ENCODE peak calls at places on chromosomes 13 and 19, in seven cellular contexts. One of them, this sample, is unnamed.

GRCh38 chr19:50632151-50632835 is 7.4 kb downstream of the SYT3 start:
- DNase-seq in fibroblast of lung: no peak
- DNase-seq in IMR-90: no peak
- DNase-seq in dorsolateral prefrontal cortex: no peak
- DNase-seq in astrocyte of the spinal cord: no peak
- DNase-seq in fibroblast of villous mesenchyme: no peak
- DNase-seq in ovary: no peak
- DNase-seq in this sample: no peak

GRCh38 chr19:33486936-33487793 is 34.4 kb downstream of the PEPD start:
- DNase-seq in astrocyte of the spinal cord: no peak
- DNase-seq in dorsolateral prefrontal cortex: peak; percentile 57
- DNase-seq in IMR-90: no peak
- DNase-seq in ovary: no peak
- DNase-seq in fibroblast of lung: no peak
- DNase-seq in fibroblast of villous mesenchyme: no peak
- DNase-seq in this sample: no peak

GRCh38 chr19:42683917-42684513 is 56.3 kb downstream of the PSG3 start:
- DNase-seq in fibroblast of lung: peak; percentile 44
- DNase-seq in dorsolateral prefrontal cortex: no peak
- DNase-seq in fibroblast of villous mesenchyme: peak; percentile 35
- DNase-seq in astrocyte of the spinal cord: peak; percentile 20
- DNase-seq in ovary: no peak
- DNase-seq in IMR-90: peak; percentile 31
- DNase-seq in this sample: peak; percentile 31

GRCh38 chr19:17579523-17580244 is 24.2 kb downstream of the COLGALT1 start:
- DNase-seq in IMR-90: peak; percentile 26
- DNase-seq in fibroblast of villous mesenchyme: peak; percentile 57
- DNase-seq in fibroblast of lung: peak; percentile 57
- DNase-seq in astrocyte of the spinal cord: peak; percentile 39
- DNase-seq in ovary: peak; percentile 77
- DNase-seq in dorsolateral prefrontal cortex: no peak
- DNase-seq in this sample: peak; percentile 40

GRCh38 chr19:6774821-6775707 is 2.6 kb downstream of the VAV1 start:
- DNase-seq in ovary: no peak
- DNase-seq in fibroblast of villous mesenchyme: no peak
- DNase-seq in astrocyte of the spinal cord: no peak
- DNase-seq in IMR-90: no peak
- DNase-seq in dorsolateral prefrontal cortex: no peak
- DNase-seq in fibroblast of lung: peak; percentile 25
- DNase-seq in this sample: peak; percentile 25

GRCh38 chr13:79779761-79780160 is 298.8 kb downstream of the NDFIP2 start:
- DNase-seq in astrocyte of the spinal cord: peak; percentile 47
- DNase-seq in IMR-90: peak; percentile 51
- DNase-seq in dorsolateral prefrontal cortex: no peak
- DNase-seq in fibroblast of villous mesenchyme: peak; percentile 63
- DNase-seq in fibroblast of lung: peak; percentile 52
- DNase-seq in ovary: peak; percentile 26
- DNase-seq in this sample: peak; percentile 80

GRCh38 chr13:28181413-28181812 is 43.1 kb downstream of the PAN3 start:
- DNase-seq in fibroblast of villous mesenchyme: peak; percentile 58
- DNase-seq in astrocyte of the spinal cord: peak; percentile 29
- DNase-seq in dorsolateral prefrontal cortex: no peak
- DNase-seq in IMR-90: peak; percentile 79
- DNase-seq in fibroblast of lung: no peak
- DNase-seq in ovary: no peak
- DNase-seq in this sample: peak; percentile 35

GRCh38 chr13:23321534-23322241 is 111.8 kb downstream of the SACS start:
- DNase-seq in astrocyte of the spinal cord: peak; percentile 94
- DNase-seq in fibroblast of villous mesenchyme: peak; percentile 91
- DNase-seq in ovary: peak; percentile 35
- DNase-seq in IMR-90: peak; percentile 94
- DNase-seq in fibroblast of lung: peak; percentile 90
- DNase-seq in dorsolateral prefrontal cortex: peak; percentile 71
- DNase-seq in this sample: peak; percentile 93

GRCh38 chr19:5515737-5516136 is 52.0 kb downstream of the TINCR start:
- DNase-seq in fibroblast of lung: no peak
- DNase-seq in dorsolateral prefrontal cortex: no peak
- DNase-seq in fibroblast of villous mesenchyme: no peak
- DNase-seq in astrocyte of the spinal cord: no peak
- DNase-seq in ovary: no peak
- DNase-seq in IMR-90: no peak
- DNase-seq in this sample: no peak

GRCh38 chr19:56111601-56112312 is 9.3 kb downstream of the ZNF787 start:
- DNase-seq in dorsolateral prefrontal cortex: peak; percentile 79
- DNase-seq in fibroblast of lung: no peak
- DNase-seq in fibroblast of villous mesenchyme: no peak
- DNase-seq in IMR-90: no peak
- DNase-seq in ovary: no peak
- DNase-seq in astrocyte of the spinal cord: no peak
- DNase-seq in this sample: no peak

GRCh38 chr19:15283141-15283885 is 49.0 kb downstream of the BRD4 start:
- DNase-seq in dorsolateral prefrontal cortex: peak; percentile 81
- DNase-seq in ovary: no peak
- DNase-seq in fibroblast of lung: peak; percentile 82
- DNase-seq in IMR-90: peak; percentile 59
- DNase-seq in fibroblast of villous mesenchyme: peak; percentile 95
- DNase-seq in astrocyte of the spinal cord: peak; percentile 72
- DNase-seq in this sample: peak; percentile 92

GRCh38 chr19:43651758-43652545 is 12.3 kb upstream of the CADM4 start:
- DNase-seq in fibroblast of lung: peak; percentile 69
- DNase-seq in IMR-90: peak; percentile 65
- DNase-seq in astrocyte of the spinal cord: peak; percentile 62
- DNase-seq in dorsolateral prefrontal cortex: peak; percentile 64
- DNase-seq in fibroblast of villous mesenchyme: peak; percentile 67
- DNase-seq in ovary: peak; percentile 64
- DNase-seq in this sample: peak; percentile 58

GRCh38 chr13:30043631-30043925 is 193.2 kb upstream of the UBL3 start:
- DNase-seq in fibroblast of villous mesenchyme: no peak
- DNase-seq in fibroblast of lung: no peak
- DNase-seq in astrocyte of the spinal cord: no peak
- DNase-seq in IMR-90: no peak
- DNase-seq in ovary: no peak
- DNase-seq in dorsolateral prefrontal cortex: no peak
- DNase-seq in this sample: no peak

GRCh38 chr19:40280608-40281221 is 4.4 kb downstream of the AKT2 start:
- DNase-seq in ovary: no peak
- DNase-seq in dorsolateral prefrontal cortex: no peak
- DNase-seq in fibroblast of lung: no peak
- DNase-seq in astrocyte of the spinal cord: no peak
- DNase-seq in IMR-90: no peak
- DNase-seq in fibroblast of villous mesenchyme: no peak
- DNase-seq in this sample: no peak

GRCh38 chr13:113862191-113862765 is 1.6 kb downstream of the GAS6 start:
- DNase-seq in IMR-90: peak; percentile 36
- DNase-seq in ovary: peak; percentile 41
- DNase-seq in astrocyte of the spinal cord: no peak
- DNase-seq in fibroblast of lung: peak; percentile 28
- DNase-seq in fibroblast of villous mesenchyme: no peak
- DNase-seq in dorsolateral prefrontal cortex: no peak
- DNase-seq in this sample: no peak

DNA sequence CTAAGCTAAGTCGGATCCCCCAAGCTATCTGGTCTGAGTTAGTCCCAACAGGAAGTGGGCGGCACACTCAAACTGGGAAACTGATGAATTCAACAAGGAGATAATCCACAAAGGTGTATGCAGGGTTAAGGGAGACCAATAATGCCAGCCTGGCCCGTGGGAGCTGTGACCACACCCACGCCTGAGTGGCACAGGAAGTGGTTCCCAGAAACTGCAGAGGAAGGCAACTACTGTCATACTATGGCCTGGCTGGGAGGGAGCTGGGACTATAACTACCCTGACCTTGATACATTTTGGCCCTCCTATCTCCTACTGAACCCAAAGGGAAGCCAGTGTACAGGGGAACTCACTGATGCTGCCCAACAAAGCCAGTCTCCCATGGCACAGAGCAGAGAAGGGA is 85.5 kb upstream of the TDRD3 start:
- DNase-seq in fibroblast of villous mesenchyme: no peak
- DNase-seq in ovary: no peak
- DNase-seq in astrocyte of the spinal cord: no peak
- DNase-seq in dorsolateral prefrontal cortex: no peak
- DNase-seq in fibroblast of lung: no peak
- DNase-seq in IMR-90: no peak
- DNase-seq in this sample: no peak
- H3K4me3 ChIP-seq in fibroblast of villous mesenchyme: no peak overlapping the region
- H3K4me3 ChIP-seq in ovary: no peak overlapping the region
- H3K4me3 ChIP-seq in astrocyte of the spinal cord: no peak overlapping the region
- H3K4me3 ChIP-seq in dorsolateral prefrontal cortex: no peak overlapping the region
- H3K4me3 ChIP-seq in fibroblast of lung: no peak overlapping the region
- H3K4me3 ChIP-seq in IMR-90: no peak overlapping the region
- H3K4me3 ChIP-seq in this sample: no peak overlapping the region

DNA sequence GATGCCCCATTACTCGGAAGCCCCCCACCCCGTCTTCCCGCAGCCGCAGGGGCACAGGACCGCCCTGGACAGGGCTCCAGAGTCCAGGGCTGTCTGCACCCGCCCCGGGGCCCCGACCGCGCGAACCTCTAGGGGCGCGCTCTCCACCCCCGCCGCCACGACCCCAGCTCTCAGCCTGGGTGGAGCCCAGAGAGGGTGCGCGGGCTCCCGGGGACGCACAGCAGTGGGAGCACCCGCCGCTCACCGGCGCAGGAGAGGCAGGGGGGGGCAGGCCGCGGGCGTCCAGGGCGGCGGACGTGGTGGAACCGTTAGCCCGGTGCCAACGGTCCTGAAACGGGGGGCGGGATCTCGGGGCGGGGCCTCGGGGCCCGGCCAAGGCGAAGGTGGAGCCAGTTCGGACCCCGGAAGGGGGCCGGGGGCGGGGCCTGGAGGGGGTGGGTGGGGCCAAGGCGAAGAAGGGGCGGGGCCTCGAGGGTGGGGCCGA is at the start of gene ATP8B3:
- DNase-seq in ovary: no peak
- DNase-seq in fibroblast of lung: no peak
- DNase-seq in fibroblast of villous mesenchyme: no peak
- DNase-seq in IMR-90: no peak
- DNase-seq in dorsolateral prefrontal cortex: no peak
- DNase-seq in astrocyte of the spinal cord: no peak
- DNase-seq in this sample: no peak
- TF ChIP-seq CTCF in ovary: no peak
- TF ChIP-seq CTCF in fibroblast of lung: no peak
- TF ChIP-seq CTCF in fibroblast of villous mesenchyme: peak; percentile 9
- TF ChIP-seq CTCF in IMR-90: peak; percentile 7
- TF ChIP-seq CTCF in dorsolateral prefrontal cortex: no peak
- TF ChIP-seq CTCF in astrocyte of the spinal cord: no peak
- TF ChIP-seq CTCF in this sample: no peak

GRCh38 chr19:49475191-49475932 is 1.3 kb downstream of the FLT3LG start:
- DNase-seq in ovary: no peak
- DNase-seq in fibroblast of lung: no peak
- DNase-seq in fibroblast of villous mesenchyme: no peak
- DNase-seq in IMR-90: no peak
- DNase-seq in dorsolateral prefrontal cortex: no peak
- DNase-seq in astrocyte of the spinal cord: no peak
- DNase-seq in this sample: no peak

GRCh38 chr19:49472936-49473335 is 1.1 kb upstream of the FLT3LG start:
- DNase-seq in astrocyte of the spinal cord: no peak
- DNase-seq in dorsolateral prefrontal cortex: no peak
- DNase-seq in fibroblast of lung: no peak
- DNase-seq in fibroblast of villous mesenchyme: no peak
- DNase-seq in ovary: no peak
- DNase-seq in IMR-90: no peak
- DNase-seq in this sample: no peak

GRCh38 chr19:49473868-49474544 is at the start of gene FLT3LG:
- DNase-seq in astrocyte of the spinal cord: peak; percentile 70
- DNase-seq in fibroblast of villous mesenchyme: peak; percentile 85
- DNase-seq in fibroblast of lung: peak; percentile 78
- DNase-seq in dorsolateral prefrontal cortex: peak; percentile 59
- DNase-seq in IMR-90: peak; percentile 69
- DNase-seq in ovary: peak; percentile 86
- DNase-seq in this sample: peak; percentile 73

GRCh38 chr19:49475995-49476880 is 2.2 kb downstream of the FLT3LG start:
- DNase-seq in ovary: no peak
- DNase-seq in fibroblast of villous mesenchyme: no peak
- DNase-seq in dorsolateral prefrontal cortex: no peak
- DNase-seq in IMR-90: no peak
- DNase-seq in fibroblast of lung: peak; percentile 35
- DNase-seq in astrocyte of the spinal cord: no peak
- DNase-seq in this sample: no peak

GRCh38 chr19:49474545-49474930 is 523 bp downstream of the FLT3LG start:
- DNase-seq in fibroblast of lung: no peak
- DNase-seq in ovary: no peak
- DNase-seq in IMR-90: no peak
- DNase-seq in astrocyte of the spinal cord: no peak
- DNase-seq in dorsolateral prefrontal cortex: no peak
- DNase-seq in fibroblast of villous mesenchyme: no peak
- DNase-seq in this sample: no peak
- H3K4me3 ChIP-seq in fibroblast of lung: peak overlapping the region; percentile 75
- H3K4me3 ChIP-seq in ovary: peak overlapping the region; percentile 76
- H3K4me3 ChIP-seq in IMR-90: peak overlapping the region; percentile 59
- H3K4me3 ChIP-seq in astrocyte of the spinal cord: peak overlapping the region; percentile 58
- H3K4me3 ChIP-seq in dorsolateral prefrontal cortex: peak overlapping the region; percentile 75
- H3K4me3 ChIP-seq in fibroblast of villous mesenchyme: peak overlapping the region; percentile 87
- H3K4me3 ChIP-seq in this sample: peak overlapping the region; percentile 76

GRCh38 chr19:44948763-44949374 is 3.0 kb downstream of the APOC2 start:
- DNase-seq in dorsolateral prefrontal cortex: no peak
- DNase-seq in astrocyte of the spinal cord: no peak
- DNase-seq in fibroblast of villous mesenchyme: no peak
- DNase-seq in fibroblast of lung: no peak
- DNase-seq in IMR-90: no peak
- DNase-seq in ovary: no peak
- DNase-seq in this sample: peak; percentile 18
- TF ChIP-seq CTCF in dorsolateral prefrontal cortex: no peak
- TF ChIP-seq CTCF in astrocyte of the spinal cord: no peak
- TF ChIP-seq CTCF in fibroblast of villous mesenchyme: no peak
- TF ChIP-seq CTCF in fibroblast of lung: no peak
- TF ChIP-seq CTCF in IMR-90: no peak
- TF ChIP-seq CTCF in ovary: no peak
- TF ChIP-seq CTCF in this sample: no peak

DNA sequence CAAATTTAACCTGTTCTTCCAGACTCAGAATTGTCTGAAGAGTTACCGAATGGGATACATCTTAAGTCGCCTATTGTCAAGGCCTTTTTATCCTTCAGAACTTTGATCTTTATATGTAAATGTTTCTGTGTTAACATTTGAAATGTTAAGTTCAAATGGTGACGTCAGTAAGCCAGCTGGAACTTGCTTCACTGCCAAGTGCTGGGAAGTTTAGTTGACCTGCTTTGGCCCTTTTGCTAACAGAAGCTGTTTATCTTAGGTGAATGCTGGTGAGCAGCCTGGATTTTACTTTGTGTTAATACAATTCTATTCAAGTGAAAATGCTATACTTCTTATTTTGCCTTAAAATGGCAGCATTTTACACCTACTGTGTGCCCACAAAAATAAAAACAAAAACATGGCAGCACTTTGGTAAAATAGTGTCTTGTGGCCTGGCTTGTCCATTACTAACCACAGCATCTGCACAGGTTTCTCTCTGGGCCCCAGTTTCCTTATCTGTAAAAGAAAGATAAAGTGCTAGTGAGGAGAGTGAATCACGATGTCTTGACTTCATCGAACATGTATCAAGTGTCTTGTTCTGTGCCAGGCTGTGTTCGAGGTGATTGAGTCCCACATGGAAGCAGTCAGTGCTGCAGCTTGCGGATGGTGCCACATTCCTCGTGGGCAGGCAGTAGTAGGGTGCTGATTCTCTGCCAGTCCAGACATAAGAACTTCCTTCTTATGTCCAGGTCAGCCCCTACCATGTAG is 2.2 kb downstream of the NAXD start:
- DNase-seq in fibroblast of lung: peak; percentile 97
- DNase-seq in dorsolateral prefrontal cortex: no peak
- DNase-seq in IMR-90: peak; percentile 97
- DNase-seq in astrocyte of the spinal cord: peak; percentile 84
- DNase-seq in fibroblast of villous mesenchyme: peak; percentile 98
- DNase-seq in ovary: peak; percentile 78
- DNase-seq in this sample: peak; percentile 60
- H3K4me3 ChIP-seq in fibroblast of lung: peak overlapping the region; percentile 77
- H3K4me3 ChIP-seq in dorsolateral prefrontal cortex: peak overlapping the region; percentile 95
- H3K4me3 ChIP-seq in IMR-90: no peak overlapping the region
- H3K4me3 ChIP-seq in astrocyte of the spinal cord: no peak overlapping the region
- H3K4me3 ChIP-seq in fibroblast of villous mesenchyme: peak overlapping the region; percentile 81
- H3K4me3 ChIP-seq in ovary: peak overlapping the region; percentile 81
- H3K4me3 ChIP-seq in this sample: peak overlapping the region; percentile 7

This sample was measured in AG10803.